ENCODE peak calls at places on chromosomes 4 and X, in five cellular contexts. Y, B, O, K and Q are unnamed samples.

GRCh38 chr4:19689511-19689910 is 562.2 kb upstream of the SLIT2 start:
- DNase-seq in O (no peak), B (no peak), Y (no peak), K (no peak), Q (no peak)

GRCh38 chr4:143616771-143617170 is 83.7 kb downstream of the FREM3 start:
- DNase-seq in Y (no peak), B (no peak), K (no peak), O (no peak), Q (no peak)

GRCh38 chrX:153628665-153629064 is 18.3 kb upstream of the DUSP9 start:
- DNase-seq in O (no peak), B (no peak), Y (no peak), K (no peak), Q (no peak)

GRCh38 chr4:6221851-6222760 is 21.8 kb upstream of the JAKMIP1 start:
- DNase-seq in B (no peak), Y (peak; percentile 29), K (peak; percentile 64), O (peak; percentile 76), Q (peak; percentile 87)

GRCh38 chr4:182752158-182752910 is 164.9 kb downstream of the DCTD start:
- DNase-seq in Y (no peak), B (no peak), K (no peak), O (no peak), Q (no peak)

GRCh38 chrX:144918936-144919335 is 328.4 kb upstream of the SPANXN1 start:
- DNase-seq in B (no peak), K (no peak), O (no peak), Y (no peak), Q (no peak)

GRCh38 chr4:184281231-184282139 is 63.8 kb upstream of the ENPP6 start:
- DNase-seq in K (no peak), B (peak; percentile 6), Y (no peak), O (no peak), Q (no peak)

GRCh38 chrX:129781134-129782014 is 1.6 kb downstream of the SASH3 start:
- DNase-seq in K (peak; percentile 76), Y (no peak), O (no peak), B (peak; percentile 79), Q (no peak)

GRCh38 chr4:171674781-171675180 is 138.4 kb upstream of the GALNTL6 start:
- DNase-seq in O (no peak), B (no peak), K (no peak), Y (no peak), Q (no peak)

GRCh38 chr4:126057371-126057770 is 742.6 kb downstream of the FAT4 start:
- DNase-seq in Y (no peak), B (no peak), K (no peak), O (no peak), Q (no peak)

GRCh38 chr4:120175272-120175671 is 108.6 kb upstream of the MAD2L1 start:
- DNase-seq in Y (no peak), K (no peak), B (no peak), O (no peak), Q (no peak)

GRCh38 chr4:97851115-97851514 is 292.2 kb downstream of the STPG2 start:
- DNase-seq in Y (no peak), K (no peak), O (no peak), B (no peak), Q (no peak)

GRCh38 chr4:123233409-123233808 is 163.2 kb upstream of the SPRY1 start:
- DNase-seq in B (no peak), O (no peak), K (no peak), Y (no peak), Q (no peak)

DNA sequence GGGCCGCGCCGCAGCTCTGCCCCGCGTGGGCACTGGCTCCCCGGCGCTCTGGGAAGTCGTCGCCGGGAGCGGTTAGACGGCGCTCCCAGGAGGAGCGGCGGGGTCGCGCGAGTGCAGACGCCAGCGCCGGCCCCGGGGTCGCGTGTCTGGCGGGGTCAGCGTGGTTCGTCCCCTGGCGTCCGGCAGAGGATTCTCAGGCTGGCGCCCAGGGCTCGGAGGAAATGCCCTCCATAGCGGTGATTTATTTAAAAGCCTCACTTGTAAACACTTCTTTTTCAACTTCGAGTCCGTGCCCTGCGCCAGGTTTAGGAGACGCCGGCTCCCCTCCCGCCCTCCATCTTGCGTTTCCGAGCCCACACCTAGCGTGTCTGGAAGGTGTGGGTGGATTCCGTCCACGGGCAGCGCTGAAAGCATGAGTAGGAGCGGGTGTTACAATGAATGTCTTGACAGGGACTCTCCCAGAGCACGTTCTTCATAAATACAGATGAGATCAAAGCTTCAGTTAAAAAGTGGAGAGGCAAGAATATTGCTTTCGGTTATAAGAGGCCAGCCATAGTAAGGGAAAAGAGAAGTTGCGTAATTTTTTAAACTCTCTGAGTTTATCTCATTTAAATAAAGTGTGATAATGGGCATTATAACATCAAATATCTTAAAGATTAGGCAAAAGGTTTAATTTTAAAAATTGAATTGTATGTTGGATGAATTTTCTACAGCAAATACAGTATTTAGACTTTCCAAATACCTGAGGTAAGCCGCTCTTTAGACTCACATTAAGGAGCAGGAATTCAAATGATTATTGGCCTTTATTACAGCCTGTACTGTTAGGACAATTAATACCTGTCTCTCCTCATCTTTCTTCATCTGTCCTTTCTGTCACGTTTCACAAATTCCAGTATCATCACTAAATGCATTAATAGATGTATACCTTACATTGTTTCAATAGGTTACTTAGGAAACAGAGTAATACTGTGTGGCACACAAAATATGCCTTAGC is 863 bp downstream of the FAM241A start:
- DNase-seq in O (peak; percentile 42), Y (no peak), K (peak; percentile 78), B (peak; percentile 56), Q (peak; percentile 17)
- TF ChIP-seq CTCF in O (no peak), Y (peak; percentile 6), K (peak; percentile 40), B (no peak), Q (peak; percentile 12)

DNA sequence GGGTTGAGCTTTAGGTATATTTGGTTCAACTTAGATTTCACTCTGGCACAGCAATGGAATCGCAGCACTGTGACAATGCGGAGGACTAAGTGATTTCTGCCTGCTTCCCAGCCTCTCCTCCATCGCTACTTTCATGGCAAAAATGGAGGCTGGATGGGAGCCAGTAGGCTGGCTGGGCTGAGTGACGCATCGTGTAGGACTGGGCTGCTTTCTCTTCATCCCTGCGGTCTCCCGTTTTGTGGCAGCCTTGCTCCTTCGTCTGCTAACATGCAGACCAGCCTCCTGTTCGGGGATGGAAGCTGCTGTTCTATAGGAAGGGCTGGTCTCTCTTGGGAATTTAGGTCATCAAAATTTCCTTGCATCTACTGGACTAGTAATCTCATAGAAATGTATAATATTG is 15.9 kb upstream of the RGS12 start:
- DNase-seq in O (no peak), B (no peak), Y (no peak), K (no peak), Q (peak; percentile 47)
- H3K36me3 ChIP-seq in O (no peaks in the 10 kb centered on the region), B (no peaks in the 10 kb centered on the region), Y (no peaks in the 10 kb centered on the region), K (no peaks in the 10 kb centered on the region), Q (no peaks in the 10 kb centered on the region)

GRCh38 chrX:24837966-24838365 is 144.2 kb downstream of the POLA1 start:
- DNase-seq in Y (no peak), B (no peak), K (no peak), O (no peak), Q (no peak)

GRCh38 chrX:24842486-24842885 is 148.8 kb downstream of the POLA1 start:
- DNase-seq in B (no peak), O (no peak), Y (no peak), K (no peak), Q (no peak)

GRCh38 chrX:24839331-24839730 is 145.6 kb downstream of the POLA1 start:
- DNase-seq in B (no peak), O (no peak), Y (no peak), K (no peak), Q (no peak)

GRCh38 chrX:24833695-24834094 is 140.0 kb downstream of the POLA1 start:
- DNase-seq in O (no peak), Y (no peak), B (no peak), K (no peak), Q (no peak)

GRCh38 chrX:24838624-24839023 is 144.9 kb downstream of the POLA1 start:
- DNase-seq in B (no peak), K (no peak), Y (no peak), O (peak; percentile 7), Q (peak; percentile 17)
- TF ChIP-seq CTCF in B (peak; percentile 32), K (peak; percentile 54), Y (peak; percentile 53), O (no peak), Q (peak; percentile 42)

GRCh38 chrX:16839224-16839851 is 30.8 kb downstream of the RBBP7 start:
- DNase-seq in O (no peak), K (no peak), B (no peak), Y (no peak), Q (no peak)

GRCh38 chrX:16836371-16836770 is 33.8 kb downstream of the RBBP7 start:
- DNase-seq in Y (no peak), K (no peak), B (no peak), O (peak; percentile 18), Q (peak; percentile 40)

GRCh38 chrX:16834811-16835210 is 35.4 kb downstream of the RBBP7 start:
- DNase-seq in K (no peak), B (no peak), O (no peak), Y (no peak), Q (no peak)

GRCh38 chrX:16839852-16840460 is 30.2 kb downstream of the RBBP7 start:
- DNase-seq in K (no peak), Y (no peak), B (no peak), O (no peak), Q (no peak)

GRCh38 chrX:16838202-16839066 is 31.7 kb downstream of the RBBP7 start:
- DNase-seq in Y (no peak), K (no peak), O (no peak), B (no peak), Q (no peak)
- H3K36me3 ChIP-seq in Y (peaks cover 6% of the 10 kb centered on the region), K (peaks cover 12% of the 10 kb centered on the region), O (peaks cover 96% of the 10 kb centered on the region), B (peaks cover 24% of the 10 kb centered on the region), Q (peaks cover 50% of the 10 kb centered on the region)

GRCh38 chrX:119417842-119418241 is 18.7 kb downstream of the SLC25A43 start:
- DNase-seq in K (no peak), O (no peak), B (no peak), Y (no peak), Q (no peak)
- TF ChIP-seq CTCF in K (no peak), O (peak; percentile 18), B (no peak), Y (peak; percentile 18), Q (peak; percentile 32)